ENCODE peak calls at places on chromosomes 12 and 14, in five cellular contexts. One of them, this sample, is unnamed.

GRCh38 chr12:15664491-15664890 is 124.7 kb downstream of the EPS8 start:
- DNase-seq in prostate gland: no peak
- DNase-seq in WERI-Rb-1: no peak
- DNase-seq in choroid plexus epithelial cell: no peak
- DNase-seq in PC-9: no peak
- DNase-seq in this sample: no peak

GRCh38 chr12:104249898-104250297 is 34.3 kb downstream of the TXNRD1 start:
- DNase-seq in prostate gland: no peak
- DNase-seq in WERI-Rb-1: no peak
- DNase-seq in choroid plexus epithelial cell: no peak
- DNase-seq in PC-9: no peak
- DNase-seq in this sample: no peak

GRCh38 chr12:54680374-54680773 is 32.2 kb upstream of the DCD start:
- DNase-seq in prostate gland: no peak
- DNase-seq in WERI-Rb-1: peak; percentile 42
- DNase-seq in choroid plexus epithelial cell: peak; percentile 37
- DNase-seq in PC-9: peak; percentile 7
- DNase-seq in this sample: no peak

GRCh38 chr12:66132408-66132807 is 1.9 kb upstream of the LLPH start:
- DNase-seq in prostate gland: no peak
- DNase-seq in WERI-Rb-1: no peak
- DNase-seq in choroid plexus epithelial cell: peak; percentile 95
- DNase-seq in PC-9: peak; percentile 19
- DNase-seq in this sample: no peak

GRCh38 chr12:3298603-3299002 is 192.4 kb upstream of the PRMT8 start:
- DNase-seq in prostate gland: no peak
- DNase-seq in WERI-Rb-1: no peak
- DNase-seq in choroid plexus epithelial cell: no peak
- DNase-seq in PC-9: no peak
- DNase-seq in this sample: no peak

GRCh38 chr12:54051081-54051912 is 2.3 kb upstream of the HOXC4 start:
- DNase-seq in prostate gland: no peak
- DNase-seq in WERI-Rb-1: no peak
- DNase-seq in choroid plexus epithelial cell: no peak
- DNase-seq in PC-9: no peak
- DNase-seq in this sample: no peak

GRCh38 chr12:30782316-30783173 is 27.8 kb upstream of the CAPRIN2 start:
- DNase-seq in prostate gland: peak; percentile 34
- DNase-seq in WERI-Rb-1: no peak
- DNase-seq in choroid plexus epithelial cell: no peak
- DNase-seq in PC-9: no peak
- DNase-seq in this sample: no peak

GRCh38 chr14:70317969-70318634 is 41.4 kb downstream of the COX16 start:
- DNase-seq in prostate gland: no peak
- DNase-seq in WERI-Rb-1: peak; percentile 57
- DNase-seq in choroid plexus epithelial cell: peak; percentile 88
- DNase-seq in PC-9: peak; percentile 22
- DNase-seq in this sample: peak; percentile 16

GRCh38 chr12:102510463-102510862 is 30.1 kb upstream of the IGF1 start:
- DNase-seq in prostate gland: no peak
- DNase-seq in WERI-Rb-1: no peak
- DNase-seq in choroid plexus epithelial cell: no peak
- DNase-seq in PC-9: no peak
- DNase-seq in this sample: no peak

GRCh38 chr12:28550757-28551381 is 360.6 kb downstream of the CCDC91 start:
- DNase-seq in prostate gland: no peak
- DNase-seq in WERI-Rb-1: no peak
- DNase-seq in choroid plexus epithelial cell: peak; percentile 72
- DNase-seq in PC-9: peak; percentile 16
- DNase-seq in this sample: no peak

GRCh38 chr12:5503774-5504173 is 71.9 kb downstream of the NTF3 start:
- DNase-seq in prostate gland: peak; percentile 71
- DNase-seq in WERI-Rb-1: no peak
- DNase-seq in choroid plexus epithelial cell: no peak
- DNase-seq in PC-9: peak; percentile 20
- DNase-seq in this sample: no peak

GRCh38 chr12:77113971-77114370 is 48.6 kb upstream of the E2F7 start:
- DNase-seq in prostate gland: no peak
- DNase-seq in WERI-Rb-1: no peak
- DNase-seq in choroid plexus epithelial cell: no peak
- DNase-seq in PC-9: no peak
- DNase-seq in this sample: no peak

GRCh38 chr14:65229431-65230286 is 127.3 kb upstream of the MAX start:
- DNase-seq in prostate gland: peak; percentile 17
- DNase-seq in WERI-Rb-1: no peak
- DNase-seq in choroid plexus epithelial cell: peak; percentile 51
- DNase-seq in PC-9: peak; percentile 55
- DNase-seq in this sample: no peak

GRCh38 chr12:108773798-108774788 is 42.8 kb upstream of the CORO1C start:
- DNase-seq in prostate gland: peak; percentile 55
- DNase-seq in WERI-Rb-1: peak; percentile 17
- DNase-seq in choroid plexus epithelial cell: peak; percentile 82
- DNase-seq in PC-9: peak; percentile 57
- DNase-seq in this sample: peak; percentile 17

GRCh38 chr12:4230526-4230925 is 43.0 kb upstream of the CCND2 start:
- DNase-seq in prostate gland: no peak
- DNase-seq in WERI-Rb-1: no peak
- DNase-seq in choroid plexus epithelial cell: no peak
- DNase-seq in PC-9: no peak
- DNase-seq in this sample: no peak

GRCh38 chr12:128823216-128823915 is 392 bp downstream of the SLC15A4 start:
- DNase-seq in prostate gland: peak; percentile 28
- DNase-seq in WERI-Rb-1: peak; percentile 48
- DNase-seq in choroid plexus epithelial cell: no peak
- DNase-seq in PC-9: peak; percentile 49
- DNase-seq in this sample: no peak

GRCh38 chr14:62130441-62130840 is 368.2 kb downstream of the SNAPC1 start:
- DNase-seq in prostate gland: no peak
- DNase-seq in WERI-Rb-1: no peak
- DNase-seq in choroid plexus epithelial cell: no peak
- DNase-seq in PC-9: no peak
- DNase-seq in this sample: no peak

GRCh38 chr12:12486661-12487240 is 75.9 kb downstream of the DUSP16 start:
- DNase-seq in prostate gland: no peak
- DNase-seq in WERI-Rb-1: no peak
- DNase-seq in choroid plexus epithelial cell: no peak
- DNase-seq in PC-9: no peak
- DNase-seq in this sample: peak; percentile 24

GRCh38 chr12:74985293-74985985 is 224.2 kb downstream of the KCNC2 start:
- DNase-seq in prostate gland: no peak
- DNase-seq in WERI-Rb-1: no peak
- DNase-seq in choroid plexus epithelial cell: no peak
- DNase-seq in PC-9: no peak
- DNase-seq in this sample: no peak

GRCh38 chr12:22282283-22282682 is 52.2 kb downstream of the ST8SIA1 start:
- DNase-seq in prostate gland: no peak
- DNase-seq in WERI-Rb-1: no peak
- DNase-seq in choroid plexus epithelial cell: peak; percentile 50
- DNase-seq in PC-9: no peak
- DNase-seq in this sample: peak; percentile 52

GRCh38 chr14:52954346-52955214 is 3.7 kb upstream of the FERMT2 start:
- DNase-seq in prostate gland: no peak
- DNase-seq in WERI-Rb-1: no peak
- DNase-seq in choroid plexus epithelial cell: peak; percentile 54
- DNase-seq in PC-9: no peak
- DNase-seq in this sample: no peak

GRCh38 chr12:48107252-48107613 is 1.4 kb upstream of the SENP1 start:
- DNase-seq in prostate gland: no peak
- DNase-seq in WERI-Rb-1: no peak
- DNase-seq in choroid plexus epithelial cell: no peak
- DNase-seq in PC-9: no peak
- DNase-seq in this sample: no peak

GRCh38 chr12:48106574-48107251 is 834 bp upstream of the SENP1 start:
- DNase-seq in prostate gland: no peak
- DNase-seq in WERI-Rb-1: no peak
- DNase-seq in choroid plexus epithelial cell: no peak
- DNase-seq in PC-9: no peak
- DNase-seq in this sample: no peak

GRCh38 chr12:48104531-48104930 is 1.3 kb downstream of the SENP1 start:
- DNase-seq in prostate gland: no peak
- DNase-seq in WERI-Rb-1: no peak
- DNase-seq in choroid plexus epithelial cell: no peak
- DNase-seq in PC-9: no peak
- DNase-seq in this sample: no peak

GRCh38 chr12:48105321-48105866 is 485 bp downstream of the SENP1 start:
- DNase-seq in prostate gland: no peak
- DNase-seq in WERI-Rb-1: no peak
- DNase-seq in choroid plexus epithelial cell: peak; percentile 38
- DNase-seq in PC-9: no peak
- DNase-seq in this sample: no peak

GRCh38 chr12:48105867-48106563 is at the start of gene SENP1:
- DNase-seq in prostate gland: peak; percentile 78
- DNase-seq in WERI-Rb-1: peak; percentile 92
- DNase-seq in choroid plexus epithelial cell: peak; percentile 86
- DNase-seq in PC-9: peak; percentile 84
- DNase-seq in this sample: peak; percentile 39
- TF ChIP-seq CTCF in prostate gland: no peak
- TF ChIP-seq CTCF in WERI-Rb-1: peak; percentile 2
- TF ChIP-seq CTCF in choroid plexus epithelial cell: peak; percentile 32
- TF ChIP-seq CTCF in PC-9: no peak
- TF ChIP-seq CTCF in this sample: no peak

GRCh38 chr14:92510972-92511371 is 2.6 kb upstream of the RIN3 start:
- DNase-seq in prostate gland: no peak
- DNase-seq in WERI-Rb-1: peak; percentile 42
- DNase-seq in choroid plexus epithelial cell: no peak
- DNase-seq in PC-9: peak; percentile 19
- DNase-seq in this sample: no peak

GRCh38 chr14:92513966-92514843 is 624 bp downstream of the RIN3 start:
- DNase-seq in prostate gland: no peak
- DNase-seq in WERI-Rb-1: no peak
- DNase-seq in choroid plexus epithelial cell: peak; percentile 39
- DNase-seq in PC-9: peak; percentile 14
- DNase-seq in this sample: no peak

GRCh38 chr14:92512807-92513203 is 776 bp upstream of the RIN3 start:
- DNase-seq in prostate gland: no peak
- DNase-seq in WERI-Rb-1: no peak
- DNase-seq in choroid plexus epithelial cell: no peak
- DNase-seq in PC-9: no peak
- DNase-seq in this sample: no peak

GRCh38 chr14:92513204-92513965 is at the start of gene RIN3:
- DNase-seq in prostate gland: no peak
- DNase-seq in WERI-Rb-1: no peak
- DNase-seq in choroid plexus epithelial cell: peak; percentile 64
- DNase-seq in PC-9: peak; percentile 43
- DNase-seq in this sample: no peak

DNA sequence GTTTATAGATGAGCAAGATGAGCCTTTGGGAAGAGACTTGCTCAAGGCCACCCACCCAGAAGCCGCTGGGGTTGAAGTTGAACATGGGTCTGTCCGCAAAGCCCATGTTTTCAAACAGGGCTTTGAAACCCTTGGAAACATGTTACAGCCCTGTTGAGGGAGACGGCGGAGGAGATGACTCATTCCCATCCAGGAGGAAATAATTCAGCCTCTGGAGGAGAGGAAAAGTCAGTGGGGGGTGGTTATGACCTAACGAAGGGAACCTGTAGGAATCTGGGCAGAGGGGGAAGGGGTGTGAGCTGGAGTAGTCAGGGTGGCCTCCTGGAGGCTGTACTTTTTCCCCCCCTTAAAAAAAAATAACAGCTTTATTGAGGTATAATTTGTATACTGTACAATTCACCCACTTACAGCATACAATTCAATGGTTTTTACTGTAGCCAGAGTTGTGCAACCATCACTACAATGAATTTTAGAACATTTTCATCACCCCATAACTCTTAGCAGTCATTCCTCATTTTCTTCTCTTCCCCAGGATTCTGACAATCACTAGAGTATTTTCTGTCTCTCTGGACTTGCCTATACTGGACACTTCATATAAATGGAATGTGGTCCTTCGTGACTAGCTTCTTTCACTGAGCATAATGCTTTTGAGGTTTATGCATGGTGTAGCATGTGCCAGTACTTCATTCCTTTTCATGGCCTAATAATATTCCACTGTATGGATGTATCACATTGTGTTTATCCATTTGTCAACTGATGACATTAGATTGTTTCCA is 1.9 kb upstream of the RIN3 start:
- DNase-seq in prostate gland: no peak
- DNase-seq in WERI-Rb-1: no peak
- DNase-seq in choroid plexus epithelial cell: peak; percentile 91
- DNase-seq in PC-9: peak; percentile 50
- DNase-seq in this sample: peak; percentile 65
- H3K4me3 ChIP-seq in prostate gland: no peak overlapping the region
- H3K4me3 ChIP-seq in WERI-Rb-1: no peak overlapping the region
- H3K4me3 ChIP-seq in choroid plexus epithelial cell: no peak overlapping the region
- H3K4me3 ChIP-seq in PC-9: peak overlapping the region; percentile 32
- H3K4me3 ChIP-seq in this sample: no peak overlapping the region

GRCh38 chr14:31326111-31326510 is 94.2 kb downstream of the HEATR5A start:
- DNase-seq in prostate gland: no peak
- DNase-seq in WERI-Rb-1: no peak
- DNase-seq in choroid plexus epithelial cell: peak; percentile 71
- DNase-seq in PC-9: no peak
- DNase-seq in this sample: no peak
- TF ChIP-seq CTCF in prostate gland: no peak
- TF ChIP-seq CTCF in WERI-Rb-1: no peak
- TF ChIP-seq CTCF in choroid plexus epithelial cell: peak; percentile 30
- TF ChIP-seq CTCF in PC-9: peak; percentile 39
- TF ChIP-seq CTCF in this sample: no peak

GRCh38 chr12:113115455-113116126 is 20.0 kb downstream of the RASAL1 start:
- DNase-seq in prostate gland: no peak
- DNase-seq in WERI-Rb-1: no peak
- DNase-seq in choroid plexus epithelial cell: no peak
- DNase-seq in PC-9: no peak
- DNase-seq in this sample: no peak

GRCh38 chr12:113116875-113117274 is 18.7 kb downstream of the RASAL1 start:
- DNase-seq in prostate gland: no peak
- DNase-seq in WERI-Rb-1: no peak
- DNase-seq in choroid plexus epithelial cell: no peak
- DNase-seq in PC-9: no peak
- DNase-seq in this sample: no peak

GRCh38 chr12:113119980-113120669 is 15.4 kb downstream of the RASAL1 start:
- DNase-seq in prostate gland: no peak
- DNase-seq in WERI-Rb-1: no peak
- DNase-seq in choroid plexus epithelial cell: no peak
- DNase-seq in PC-9: no peak
- DNase-seq in this sample: no peak

GRCh38 chr12:113118142-113118541 is 17.4 kb downstream of the RASAL1 start:
- DNase-seq in prostate gland: no peak
- DNase-seq in WERI-Rb-1: no peak
- DNase-seq in choroid plexus epithelial cell: no peak
- DNase-seq in PC-9: no peak
- DNase-seq in this sample: no peak

DNA sequence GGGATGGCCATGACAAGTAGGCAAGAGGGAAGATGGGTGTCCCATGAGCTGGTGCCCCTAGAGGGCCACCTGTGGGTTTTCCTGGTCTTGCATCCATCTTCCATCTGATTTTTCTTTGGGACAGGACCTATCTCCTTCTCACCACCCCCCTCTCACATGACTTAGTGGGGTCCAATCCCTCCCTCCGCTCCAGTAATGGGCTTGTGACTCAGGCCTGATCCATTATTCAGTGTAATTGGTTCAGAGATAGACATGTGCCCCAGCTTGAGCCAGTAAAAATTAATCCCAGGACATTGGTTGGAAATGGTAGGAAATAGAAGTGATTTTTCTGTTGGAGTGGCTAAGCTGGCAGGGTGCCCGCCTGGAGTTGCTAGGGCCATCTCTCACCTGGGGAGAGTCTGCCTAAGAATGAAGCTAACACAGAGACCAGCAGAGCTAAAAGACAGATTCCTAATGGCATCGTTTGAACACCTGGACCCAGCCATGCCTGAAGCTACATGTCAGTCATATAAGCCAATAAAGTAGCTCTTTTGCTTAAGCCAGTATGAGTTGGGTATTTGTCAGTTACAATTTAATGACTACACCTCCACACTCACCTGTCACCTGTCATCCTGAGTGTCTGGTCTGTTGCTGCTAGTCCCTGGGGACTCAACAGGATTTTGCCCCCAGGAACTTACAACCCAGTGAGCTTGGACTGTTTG is 14.7 kb downstream of the RASAL1 start:
- DNase-seq in prostate gland: no peak
- DNase-seq in WERI-Rb-1: no peak
- DNase-seq in choroid plexus epithelial cell: no peak
- DNase-seq in PC-9: no peak
- DNase-seq in this sample: no peak
- H3K4me3 ChIP-seq in prostate gland: no peak overlapping the region
- H3K4me3 ChIP-seq in WERI-Rb-1: no peak overlapping the region
- H3K4me3 ChIP-seq in choroid plexus epithelial cell: no peak overlapping the region
- H3K4me3 ChIP-seq in PC-9: no peak overlapping the region
- H3K4me3 ChIP-seq in this sample: no peak overlapping the region